ENCODE peak calls at places on chromosomes 1 and 21, in five cellular contexts. G is Panc1, F is type B pancreatic cell, X is lower lobe of right lung, T is glutamatergic neuron. Z is an unnamed sample.

GRCh38 chr1:209190591-209191241 is 392.8 kb upstream of the CAMK1G start:
- DNase-seq in T (peak; percentile 81), G (peak; percentile 17), X (peak; percentile 59), F (no peak), Z (peak; percentile 61)

GRCh38 chr1:205228052-205228451 is 306 bp downstream of the TMCC2 start:
- DNase-seq in X (no peak), T (no peak), F (no peak), G (no peak), Z (no peak)

GRCh38 chr1:110668523-110668922 is 6.2 kb downstream of the KCNA3 start:
- DNase-seq in X (no peak), F (no peak), T (no peak), G (no peak), Z (no peak)

GRCh38 chr21:32392299-32392879 is 423 bp downstream of the URB1 start:
- DNase-seq in X (no peak), T (no peak), F (no peak), G (no peak), Z (no peak)

GRCh38 chr1:153790282-153790995 is 15.2 kb downstream of the SLC27A3 start:
- DNase-seq in G (no peak), F (no peak), T (no peak), X (peak; percentile 65), Z (no peak)

GRCh38 chr1:225427249-225428065 is at the start of gene LBR:
- DNase-seq in F (no peak), X (peak; percentile 60), T (peak; percentile 69), G (no peak), Z (peak; percentile 37)

GRCh38 chr1:224203243-224204016 is 20.4 kb downstream of the DEGS1 start:
- DNase-seq in X (peak; percentile 74), G (no peak), F (no peak), T (no peak), Z (no peak)

GRCh38 chr1:246689409-246689997 is 34.7 kb upstream of the SCCPDH start:
- DNase-seq in X (peak; percentile 72), G (peak; percentile 62), T (peak; percentile 38), F (no peak), Z (peak; percentile 23)

GRCh38 chr1:70509996-70510876 is 99.2 kb downstream of the CTH start:
- DNase-seq in X (no peak), T (no peak), F (no peak), G (peak; percentile 52), Z (no peak)

GRCh38 chr1:185595835-185596667 is 138.1 kb upstream of the HMCN1 start:
- DNase-seq in F (no peak), X (no peak), G (peak; percentile 27), T (peak; percentile 64), Z (peak; percentile 54)

GRCh38 chr1:11831945-11832725 is 15.4 kb downstream of the NPPA start:
- DNase-seq in T (no peak), F (no peak), X (no peak), G (no peak), Z (no peak)

GRCh38 chr1:212718499-212718898 is 18.9 kb upstream of the BATF3 start:
- DNase-seq in X (no peak), G (no peak), F (no peak), T (no peak), Z (no peak)

GRCh38 chr1:154971341-154971998 is 923 bp upstream of the SHC1 start:
- DNase-seq in F (no peak), T (no peak), X (no peak), G (no peak), Z (no peak)

GRCh38 chr1:168224991-168225390 is 813 bp upstream of the SFT2D2 start:
- DNase-seq in T (no peak), G (no peak), F (no peak), X (no peak), Z (no peak)

GRCh38 chr1:152654110-152654509 is 9.1 kb upstream of the LCE2D start:
- DNase-seq in G (peak; percentile 35), F (no peak), X (peak; percentile 41), T (peak; percentile 74), Z (no peak)

GRCh38 chr1:226820935-226821718 is 49.3 kb upstream of the PSEN2 start:
- DNase-seq in T (no peak), F (no peak), G (peak; percentile 86), X (peak; percentile 56), Z (no peak)

GRCh38 chr1:240491156-240491555 is 120.8 kb downstream of the GREM2 start:
- DNase-seq in T (no peak), X (no peak), G (no peak), F (no peak), Z (no peak)

GRCh38 chr1:161100534-161100933 is 2.4 kb downstream of the KLHDC9 start:
- DNase-seq in X (no peak), F (no peak), G (no peak), T (no peak), Z (no peak)

GRCh38 chr1:3691421-3692204 is 39.3 kb downstream of the TP73 start:
- DNase-seq in X (no peak), G (no peak), F (no peak), T (no peak), Z (no peak)

GRCh38 chr1:53554592-53555305 is 95.5 kb downstream of the DMRTB1 start:
- DNase-seq in F (no peak), G (no peak), X (peak; percentile 18), T (peak; percentile 8), Z (no peak)

GRCh38 chr1:224273651-224274050 is 56.3 kb downstream of the NVL start:
- DNase-seq in G (no peak), X (no peak), F (no peak), T (no peak), Z (no peak)

GRCh38 chr1:180267761-180268555 is 37.9 kb downstream of the LHX4 start:
- DNase-seq in T (no peak), G (no peak), X (no peak), F (peak; percentile 39), Z (no peak)

GRCh38 chr1:243748706-243749283 is 101.2 kb downstream of the AKT3 start:
- DNase-seq in T (no peak), X (no peak), F (no peak), G (peak; percentile 35), Z (no peak)

GRCh38 chr1:198734323-198735008 is 95.6 kb downstream of the PTPRC start:
- DNase-seq in F (no peak), T (no peak), X (no peak), G (no peak), Z (no peak)

GRCh38 chr1:109083495-109083894 is 7.1 kb upstream of the TMEM167B start:
- DNase-seq in F (no peak), T (no peak), X (no peak), G (no peak), Z (no peak)

GRCh38 chr1:218527737-218528136 is 182.6 kb downstream of the TGFB2 start:
- DNase-seq in G (no peak), X (no peak), T (no peak), F (no peak), Z (no peak)

DNA sequence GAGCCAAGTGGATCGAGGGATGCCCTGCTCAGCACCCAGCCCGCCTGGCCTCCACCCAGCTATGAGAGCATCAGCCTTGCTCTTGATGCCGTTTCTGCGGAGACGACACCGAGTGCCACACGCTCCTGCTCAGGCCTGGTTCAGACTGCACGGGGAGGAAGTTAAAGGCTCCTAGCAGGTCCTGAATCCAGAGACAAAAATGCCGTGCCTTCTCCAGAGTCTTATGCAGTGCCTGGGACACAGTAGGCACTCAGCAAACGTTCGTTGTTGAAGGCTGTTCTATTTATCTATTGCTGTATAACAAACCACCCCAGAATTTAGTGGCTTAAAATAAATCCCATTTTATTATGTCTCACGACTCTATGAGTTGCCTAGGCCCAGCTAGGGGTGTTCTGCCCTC is 6.8 kb upstream of the BSND start:
- DNase-seq in T (no peak), G (no peak), X (no peak), F (no peak), Z (no peak)
- TF ChIP-seq CTCF in T (no peak), G (no peak), X (no peak), F (no peak), Z (no peak)

GRCh38 chr21:20443558-20444155 is 554.6 kb upstream of the NCAM2 start:
- DNase-seq in F (no peak), T (no peak), X (no peak), G (no peak), Z (no peak)
- TF ChIP-seq CTCF in F (peak; percentile 79), T (peak; percentile 89), X (peak; percentile 36), G (peak; percentile 72), Z (peak; percentile 75)

GRCh38 chr1:230268371-230269170 is 157.6 kb downstream of the PGBD5 start:
- DNase-seq in G (no peak), X (no peak), T (no peak), F (no peak), Z (peak; percentile 33)
- TF ChIP-seq CTCF in G (peak; percentile 80), X (peak; percentile 56), T (peak; percentile 41), F (peak; percentile 80), Z (peak; percentile 76)

DNA sequence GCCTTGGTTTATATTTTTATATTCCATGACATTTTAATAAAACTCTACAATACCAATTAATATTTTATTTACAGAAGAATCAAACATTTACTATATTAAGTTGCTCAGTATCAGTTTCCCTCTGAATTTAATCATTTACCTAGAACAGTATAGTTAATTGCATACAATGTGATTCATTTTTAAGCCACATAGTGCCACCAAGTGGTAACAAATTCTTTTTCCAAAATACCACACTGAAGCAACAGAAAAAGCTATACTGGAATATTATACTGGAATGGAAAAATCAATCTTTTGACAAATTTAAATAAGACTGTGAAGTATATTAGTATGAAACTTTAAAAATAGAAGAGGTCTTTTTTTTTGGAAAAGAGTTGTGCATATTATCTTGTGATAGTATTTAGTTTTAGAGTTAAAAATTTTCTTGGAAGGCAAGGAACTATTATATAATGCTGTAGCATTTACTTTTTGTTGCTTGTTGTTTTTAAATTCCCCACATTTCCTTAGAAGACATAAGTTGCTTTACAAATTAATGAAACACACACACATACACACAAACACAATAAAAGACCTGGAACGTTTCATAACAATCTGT is 57.3 kb downstream of the ZNF644 start:
- DNase-seq in G (peak; percentile 4), X (no peak), T (no peak), F (no peak), Z (no peak)
- TF ChIP-seq CTCF in G (peak; percentile 27), X (peak; percentile 35), T (no peak), F (peak; percentile 70), Z (peak; percentile 71)

GRCh38 chr1:220454155-220454777 is 73.7 kb upstream of the MARK1 start:
- DNase-seq in X (no peak), T (no peak), G (no peak), F (no peak), Z (no peak)
- TF ChIP-seq CTCF in X (no peak), T (peak; percentile 77), G (no peak), F (peak; percentile 74), Z (peak; percentile 59)

GRCh38 chr1:93614550-93615200 is 67.0 kb downstream of the BCAR3 start:
- DNase-seq in F (no peak), T (no peak), G (no peak), X (no peak), Z (no peak)

GRCh38 chr1:93615201-93616150 is 66.2 kb downstream of the BCAR3 start:
- DNase-seq in G (no peak), F (no peak), X (no peak), T (peak; percentile 46), Z (no peak)

GRCh38 chr1:93611656-93612055 is 70.0 kb downstream of the BCAR3 start:
- DNase-seq in F (no peak), X (no peak), G (no peak), T (no peak), Z (no peak)

GRCh38 chr1:93612510-93612909 is 69.1 kb downstream of the BCAR3 start:
- DNase-seq in G (no peak), T (no peak), X (no peak), F (no peak), Z (no peak)

GRCh38 chr1:93613895-93614294 is 67.7 kb downstream of the BCAR3 start:
- DNase-seq in T (no peak), F (no peak), X (no peak), G (no peak), Z (no peak)
- TF ChIP-seq CTCF in T (no peak), F (no peak), X (no peak), G (no peak), Z (no peak)

Z was measured in neural crest cell.